ENCODE peak calls at places on chromosomes 5 and 9, in nine cellular contexts. N is left lung; C is AG04450; G is CD4-positive, CD25-positive, alpha-beta regulatory T cell; D is pancreas; H is cardiac muscle cell; J is Panc1; P is A549; E is CD8-positive, alpha-beta T cell. T is an unnamed sample.

GRCh38 chr5:168596927-168597326 is 17.8 kb upstream of the PANK3 start:
- DNase-seq in N (no peak), C (no peak), G (no peak), D (no peak), H (no peak), J (no peak), P (no peak), E (no peak), T (no peak)

GRCh38 chr5:14351086-14351661 is 208.0 kb downstream of the TRIO start:
- DNase-seq in N (no peak), C (no peak), G (no peak), D (no peak), H (no peak), J (no peak), P (no peak), E (no peak), T (no peak)

GRCh38 chr5:153256-153655 is 38.0 kb upstream of the LRRC14B start:
- DNase-seq in N (no peak), C (no peak), G (no peak), D (no peak), H (no peak), J (no peak), P (no peak), E (no peak), T (no peak)

GRCh38 chr9:98442114-98442513 is 186.7 kb upstream of the TBC1D2 start:
- DNase-seq in N (no peak), C (no peak), G (no peak), D (no peak), H (no peak), J (no peak), P (no peak), E (no peak), T (no peak)

GRCh38 chr9:74499770-74500583 is 2.8 kb downstream of the RORB start:
- DNase-seq in N (no peak), C (no peak), G (no peak), D (no peak), H (peak; percentile 20), J (no peak), P (no peak), E (no peak), T (no peak)

GRCh38 chr5:16902846-16903245 is 33.2 kb downstream of the MYO10 start:
- DNase-seq in N (no peak), C (no peak), G (no peak), D (no peak), H (peak; percentile 42), J (no peak), P (no peak), E (no peak), T (no peak)

GRCh38 chr5:120014535-120014934 is 385.2 kb downstream of the FAM170A start:
- DNase-seq in N (no peak), C (no peak), G (no peak), D (no peak), H (no peak), J (no peak), P (no peak), E (no peak), T (no peak)

GRCh38 chr9:113477058-113477457 is 13.5 kb downstream of the RGS3 start:
- DNase-seq in N (no peak), C (no peak), G (no peak), D (no peak), H (no peak), J (no peak), P (no peak), E (no peak), T (no peak)

GRCh38 chr5:104198156-104198555 is 635.6 kb upstream of the NUDT12 start:
- DNase-seq in N (no peak), C (no peak), G (no peak), D (no peak), H (no peak), J (no peak), P (peak; percentile 7), E (no peak), T (no peak)

GRCh38 chr9:131641618-131642495 is 96.5 kb downstream of the PRRT1B start:
- DNase-seq in N (no peak), C (no peak), G (no peak), D (no peak), H (no peak), J (no peak), P (peak; percentile 23), E (no peak), T (no peak)

GRCh38 chr5:90802695-90803317 is 244.2 kb downstream of the ADGRV1 start:
- DNase-seq in N (no peak), C (no peak), G (no peak), D (no peak), H (peak; percentile 57), J (peak; percentile 24), P (peak; percentile 60), E (no peak), T (no peak)

GRCh38 chr9:18397076-18397475 is 76.9 kb upstream of the ADAMTSL1 start:
- DNase-seq in N (no peak), C (no peak), G (no peak), D (no peak), H (no peak), J (no peak), P (no peak), E (no peak), T (no peak)

GRCh38 chr9:108662935-108663334 is 192.9 kb downstream of the ACTL7B start:
- DNase-seq in N (no peak), C (no peak), G (no peak), D (no peak), H (no peak), J (no peak), P (no peak), E (no peak), T (no peak)
- H3K9me3 ChIP-seq in N (no peaks in the 10 kb centered on the region), C (peaks cover 4% of the 10 kb centered on the region), G (no peaks in the 10 kb centered on the region), D (no peaks in the 10 kb centered on the region), H (no peaks in the 10 kb centered on the region), J (no peaks in the 10 kb centered on the region), P (peaks cover 23% of the 10 kb centered on the region), E (peaks cover 3% of the 10 kb centered on the region), T (no peaks in the 10 kb centered on the region)

GRCh38 chr5:179889885-179890284 is 17.8 kb downstream of the TBC1D9B start:
- DNase-seq in N (no peak), C (no peak), G (no peak), D (no peak), H (no peak), J (no peak), P (no peak), E (no peak), T (no peak)

GRCh38 chr5:179887802-179888201 is 19.9 kb downstream of the TBC1D9B start:
- DNase-seq in N (no peak), C (no peak), G (no peak), D (no peak), H (no peak), J (no peak), P (no peak), E (no peak), T (no peak)

GRCh38 chr5:179886190-179886589 is 21.5 kb downstream of the TBC1D9B start:
- DNase-seq in N (no peak), C (no peak), G (no peak), D (no peak), H (no peak), J (no peak), P (no peak), E (no peak), T (no peak)

GRCh38 chr5:179885491-179886090 is 22.1 kb downstream of the TBC1D9B start:
- DNase-seq in N (no peak), C (no peak), G (no peak), D (peak; percentile 39), H (no peak), J (no peak), P (no peak), E (no peak), T (no peak)

DNA sequence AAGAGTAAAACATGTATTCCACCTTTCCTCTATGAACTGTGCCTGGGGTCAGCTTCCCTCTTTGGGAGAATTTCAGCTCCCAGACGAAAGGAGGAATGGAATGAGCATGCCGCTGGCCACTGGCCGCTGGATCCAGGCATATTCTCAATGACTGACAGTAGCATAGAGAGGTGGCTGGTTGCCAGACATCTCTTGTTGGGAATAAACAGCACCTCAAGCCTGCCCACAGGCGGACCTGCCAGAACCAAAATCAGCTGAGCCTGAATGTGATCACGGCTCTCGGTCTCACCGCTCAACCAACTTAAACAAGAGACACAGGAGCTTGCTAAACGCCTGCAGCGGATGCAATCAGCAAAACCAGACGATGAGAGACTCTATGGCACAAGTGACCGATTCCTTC is 20.6 kb downstream of the TBC1D9B start:
- DNase-seq in N (no peak), C (no peak), G (no peak), D (no peak), H (no peak), J (no peak), P (no peak), E (no peak), T (no peak)
- H3K9me3 ChIP-seq in N (no peaks in the 10 kb centered on the region), C (peaks cover 25% of the 10 kb centered on the region), G (peaks cover 13% of the 10 kb centered on the region), D (no peaks in the 10 kb centered on the region), H (no peaks in the 10 kb centered on the region), J (peaks cover 18% of the 10 kb centered on the region), P (peaks cover 40% of the 10 kb centered on the region), E (no peaks in the 10 kb centered on the region), T (no peaks in the 10 kb centered on the region)

GRCh38 chr5:8633259-8633658 is 764.3 kb downstream of the MTRR start:
- DNase-seq in N (no peak), C (no peak), G (no peak), D (no peak), H (no peak), J (no peak), P (no peak), E (no peak), T (no peak)
- H3K9me3 ChIP-seq in N (no peaks in the 10 kb centered on the region), C (no peaks in the 10 kb centered on the region), G (no peaks in the 10 kb centered on the region), D (no peaks in the 10 kb centered on the region), H (no peaks in the 10 kb centered on the region), J (no peaks in the 10 kb centered on the region), P (no peaks in the 10 kb centered on the region), E (no peaks in the 10 kb centered on the region), T (no peaks in the 10 kb centered on the region)

GRCh38 chr5:132138260-132138659 is 64.7 kb downstream of the CSF2 start:
- DNase-seq in N (no peak), C (no peak), G (no peak), D (no peak), H (no peak), J (no peak), P (no peak), E (no peak), T (no peak)

GRCh38 chr5:132143148-132143547 is 69.6 kb downstream of the CSF2 start:
- DNase-seq in N (no peak), C (no peak), G (no peak), D (no peak), H (no peak), J (no peak), P (no peak), E (no peak), T (no peak)

GRCh38 chr5:132136906-132137305 is 63.3 kb downstream of the CSF2 start:
- DNase-seq in N (no peak), C (peak; percentile 30), G (no peak), D (no peak), H (no peak), J (no peak), P (no peak), E (no peak), T (no peak)

GRCh38 chr5:132147663-132148062 is 74.1 kb downstream of the CSF2 start:
- DNase-seq in N (no peak), C (no peak), G (no peak), D (no peak), H (no peak), J (no peak), P (no peak), E (no peak), T (no peak)

GRCh38 chr5:132142459-132142858 is 68.9 kb downstream of the CSF2 start:
- DNase-seq in N (no peak), C (no peak), G (no peak), D (no peak), H (no peak), J (no peak), P (no peak), E (no peak), T (no peak)
- H3K9me3 ChIP-seq in N (no peaks in the 10 kb centered on the region), C (peaks cover 5% of the 10 kb centered on the region), G (peaks cover 24% of the 10 kb centered on the region), D (no peaks in the 10 kb centered on the region), H (no peaks in the 10 kb centered on the region), J (peaks cover 17% of the 10 kb centered on the region), P (peaks cover 23% of the 10 kb centered on the region), E (no peaks in the 10 kb centered on the region), T (peaks cover 5% of the 10 kb centered on the region)